ENCODE peak calls at places on chromosomes 6 and 20, in six cellular contexts. X is DMS153, O is NCI-H345, G is astrocyte, Z is activated T-cell treated with anti-CD3 and anti-CD28 coated beads for 1 hour, Y is Right ventricle myocardium superior. B is an unnamed sample.

GRCh38 chr6:39366875-39367618 is 44.5 kb upstream of the KCNK16 start:
- DNase-seq in Z (no peak), X (no peak), G (no peak), O (no peak), Y (no peak), B (no peak)

GRCh38 chr20:24497851-24498250 is 28.4 kb downstream of the SYNDIG1 start:
- DNase-seq in X (peak; percentile 83), Z (no peak), O (peak; percentile 95), Y (no peak), G (peak; percentile 53), B (peak; percentile 20)

GRCh38 chr6:144062757-144063156 is 32.6 kb downstream of the SF3B5 start:
- DNase-seq in G (no peak), O (peak; percentile 11), X (no peak), Y (no peak), Z (no peak), B (no peak)

GRCh38 chr6:56959938-56960337 is 5.0 kb downstream of the BEND6 start:
- DNase-seq in Y (no peak), G (peak; percentile 75), X (no peak), Z (no peak), O (no peak), B (peak; percentile 83)

GRCh38 chr20:49297605-49298530 is 20.0 kb upstream of the ZNFX1 start:
- DNase-seq in G (no peak), Z (no peak), Y (peak; percentile 48), X (peak; percentile 26), O (no peak), B (no peak)

GRCh38 chr6:29236060-29236459 is 65.4 kb downstream of the OR2J2 start:
- DNase-seq in O (no peak), Y (no peak), G (no peak), Z (no peak), X (no peak), B (no peak)

GRCh38 chr6:35600659-35601125 is 88.0 kb upstream of the TULP1 start:
- DNase-seq in G (no peak), X (no peak), Z (no peak), Y (no peak), O (no peak), B (no peak)

GRCh38 chr6:22940571-22941290 is 371.4 kb downstream of the HDGFL1 start:
- DNase-seq in O (no peak), G (no peak), Y (no peak), X (no peak), Z (no peak), B (peak; percentile 26)

GRCh38 chr6:135830971-135831370 is 20.5 kb upstream of the PDE7B start:
- DNase-seq in Y (no peak), O (no peak), X (no peak), Z (no peak), G (no peak), B (peak; percentile 86)

GRCh38 chr6:169008641-169009040 is 245.0 kb downstream of the THBS2 start:
- DNase-seq in O (peak; percentile 83), G (no peak), X (no peak), Z (no peak), Y (no peak), B (peak; percentile 34)

GRCh38 chr6:155219858-155220301 is 43.9 kb upstream of the CLDN20 start:
- DNase-seq in Z (no peak), Y (no peak), O (no peak), G (no peak), X (no peak), B (no peak)

GRCh38 chr6:36940027-36940426 is 14.5 kb upstream of the PI16 start:
- DNase-seq in Y (no peak), G (no peak), O (peak; percentile 34), X (no peak), Z (no peak), B (no peak)

GRCh38 chr6:131519670-131520436 is 53.2 kb upstream of the ARG1 start:
- DNase-seq in O (peak; percentile 33), G (peak; percentile 30), Y (no peak), Z (peak; percentile 12), X (peak; percentile 26), B (peak; percentile 51)

GRCh38 chr6:92541457-92542060 is 877.8 kb downstream of the EPHA7 start:
- DNase-seq in Z (no peak), X (no peak), O (no peak), G (peak; percentile 21), Y (no peak), B (peak; percentile 40)

GRCh38 chr20:5835234-5835845 is 85.1 kb downstream of the SHLD1 start:
- DNase-seq in Z (peak; percentile 22), X (peak; percentile 63), O (peak; percentile 24), Y (no peak), G (peak; percentile 48), B (peak; percentile 61)

GRCh38 chr20:31972481-31973386 is 4.8 kb downstream of the XKR7 start:
- DNase-seq in G (no peak), X (no peak), O (no peak), Y (no peak), Z (no peak), B (no peak)

GRCh38 chr20:33866398-33867079 is 55.4 kb downstream of the CHMP4B start:
- DNase-seq in G (no peak), Z (no peak), X (no peak), Y (no peak), O (no peak), B (no peak)

GRCh38 chr6:169223006-169223405 is 30.6 kb downstream of the THBS2 start:
- DNase-seq in O (no peak), Y (no peak), Z (no peak), G (no peak), X (no peak), B (no peak)